ENCODE peak calls at places on chromosome 7, in four cellular contexts. J is stimulated activated CD4-positive, alpha-beta T cell treated with anti-CD3 and anti-CD28 coated beads, Interleukin-1b, Interleukin-23, amount 100 ng/mL, for 1 hour; D is cardiac fibroblast; W is MV-4-11. L is an unnamed sample.

GRCh38 chr7:133815677-133816210 is 311.4 kb upstream of the LRGUK start:
- DNase-seq in W (no peak), J (no peak), D (peak), L (no peak)

GRCh38 chr7:2516194-2516555 is 3.4 kb upstream of the LFNG start:
- DNase-seq in W (no peak), D (no peak), J (no peak), L (no peak)

GRCh38 chr7:29193316-29194205 is 1.0 kb upstream of the CHN2 start:
- DNase-seq in W (no peak), D (no peak), J (no peak), L (no peak)

GRCh38 chr7:151520419-151521229 is 929 bp upstream of the RHEB start:
- DNase-seq in W (no peak), D (peak), J (peak), L (no peak)

GRCh38 chr7:19610194-19610943 is 98.5 kb downstream of the POLR1F start:
- DNase-seq in J (no peak), W (no peak), D (no peak), L (no peak)

GRCh38 chr7:50266893-50267386 is 37.6 kb upstream of the IKZF1 start:
- DNase-seq in D (no peak), W (peak), J (peak), L (no peak)

GRCh38 chr7:5997210-5997808 is 11.5 kb downstream of the PMS2 start:
- DNase-seq in J (no peak), D (peak), W (peak), L (peak)

GRCh38 chr7:57305192-57305748 is 144.7 kb upstream of the ZNF716 start:
- DNase-seq in J (no peak), W (no peak), D (no peak), L (no peak)

GRCh38 chr7:130838738-130839137 is 104.7 kb upstream of the KLF14 start:
- DNase-seq in J (no peak), D (peak), W (no peak), L (no peak)

GRCh38 chr7:15686209-15686956 is at the start of gene MEOX2:
- DNase-seq in D (peak), J (no peak), W (no peak), L (no peak)

GRCh38 chr7:33744293-33744692 is 161.0 kb upstream of the BMPER start:
- DNase-seq in D (peak), J (no peak), W (peak), L (peak)

GRCh38 chr7:154693646-154694045 is 309.3 kb downstream of the PAXIP1 start:
- DNase-seq in J (no peak), W (no peak), D (no peak), L (no peak)

GRCh38 chr7:101826081-101826835 is 8.8 kb downstream of the CUX1 start:
- DNase-seq in J (no peak), D (no peak), W (no peak), L (no peak)

GRCh38 chr7:6624246-6624611 is 8.8 kb downstream of the ZNF853 start:
- DNase-seq in J (no peak), D (no peak), W (no peak), L (no peak)

GRCh38 chr7:46003896-46004875 is 83.1 kb upstream of the IGFBP3 start:
- DNase-seq in W (peak), J (no peak), D (peak), L (no peak)

GRCh38 chr7:121797283-121798037 is 75.5 kb upstream of the PTPRZ1 start:
- DNase-seq in W (no peak), D (no peak), J (no peak), L (no peak)